ENCODE peak calls at places on chromosomes 3 and 15, in ten cellular contexts. One of them, this sample, is unnamed.

GRCh38 chr3:60497922-60498321 is 753.3 kb downstream of the FHIT start:
- DNase-seq in GM23248: no peak
- DNase-seq in foreskin fibroblast: no peak
- DNase-seq in NCI-H524: no peak
- DNase-seq in CD8-positive, alpha-beta memory T cell: no peak
- DNase-seq in GM20000: no peak
- DNase-seq in NCI-H774: peak; percentile 54
- DNase-seq in stimulated activated CD8-positive, alpha-beta memory T cell treated with anti-CD3 and anti-CD28 coated beads, Interleukin-12 subunit alpha, Interleukin-12 subunit beta, amount 100 ng/mL, for 4 hours: no peak
- DNase-seq in fibroblast of pulmonary artery: no peak
- DNase-seq in aorta: no peak
- DNase-seq in this sample: no peak

GRCh38 chr3:9970020-9970652 is 16.5 kb downstream of the EMC3 start:
- DNase-seq in foreskin fibroblast: peak; percentile 50
- DNase-seq in fibroblast of pulmonary artery: peak; percentile 61
- DNase-seq in GM23248: peak; percentile 87
- DNase-seq in aorta: no peak
- DNase-seq in CD8-positive, alpha-beta memory T cell: no peak
- DNase-seq in NCI-H524: no peak
- DNase-seq in GM20000: no peak
- DNase-seq in NCI-H774: no peak
- DNase-seq in stimulated activated CD8-positive, alpha-beta memory T cell treated with anti-CD3 and anti-CD28 coated beads, Interleukin-12 subunit alpha, Interleukin-12 subunit beta, amount 100 ng/mL, for 4 hours: no peak
- DNase-seq in this sample: no peak

GRCh38 chr3:128787256-128788253 is 61.6 kb downstream of the RAB7A start:
- DNase-seq in NCI-H774: no peak
- DNase-seq in NCI-H524: peak; percentile 12
- DNase-seq in aorta: no peak
- DNase-seq in GM20000: no peak
- DNase-seq in CD8-positive, alpha-beta memory T cell: no peak
- DNase-seq in fibroblast of pulmonary artery: peak; percentile 71
- DNase-seq in stimulated activated CD8-positive, alpha-beta memory T cell treated with anti-CD3 and anti-CD28 coated beads, Interleukin-12 subunit alpha, Interleukin-12 subunit beta, amount 100 ng/mL, for 4 hours: no peak
- DNase-seq in GM23248: peak; percentile 55
- DNase-seq in foreskin fibroblast: no peak
- DNase-seq in this sample: no peak

GRCh38 chr3:69081583-69082262 is 1.6 kb upstream of the UBA3 start:
- DNase-seq in GM20000: no peak
- DNase-seq in GM23248: no peak
- DNase-seq in stimulated activated CD8-positive, alpha-beta memory T cell treated with anti-CD3 and anti-CD28 coated beads, Interleukin-12 subunit alpha, Interleukin-12 subunit beta, amount 100 ng/mL, for 4 hours: no peak
- DNase-seq in NCI-H774: no peak
- DNase-seq in CD8-positive, alpha-beta memory T cell: no peak
- DNase-seq in NCI-H524: peak; percentile 74
- DNase-seq in aorta: no peak
- DNase-seq in foreskin fibroblast: no peak
- DNase-seq in fibroblast of pulmonary artery: no peak
- DNase-seq in this sample: no peak

GRCh38 chr3:149216195-149216869 is 5.3 kb downstream of the CP start:
- DNase-seq in NCI-H774: peak; percentile 29
- DNase-seq in GM23248: peak; percentile 7
- DNase-seq in fibroblast of pulmonary artery: peak; percentile 28
- DNase-seq in aorta: no peak
- DNase-seq in foreskin fibroblast: no peak
- DNase-seq in GM20000: no peak
- DNase-seq in NCI-H524: no peak
- DNase-seq in CD8-positive, alpha-beta memory T cell: no peak
- DNase-seq in stimulated activated CD8-positive, alpha-beta memory T cell treated with anti-CD3 and anti-CD28 coated beads, Interleukin-12 subunit alpha, Interleukin-12 subunit beta, amount 100 ng/mL, for 4 hours: no peak
- DNase-seq in this sample: no peak

GRCh38 chr15:74788716-74789151 is 6.9 kb downstream of the CSK start:
- DNase-seq in foreskin fibroblast: no peak
- DNase-seq in GM23248: no peak
- DNase-seq in fibroblast of pulmonary artery: no peak
- DNase-seq in CD8-positive, alpha-beta memory T cell: peak; percentile 53
- DNase-seq in aorta: no peak
- DNase-seq in NCI-H524: no peak
- DNase-seq in GM20000: peak; percentile 76
- DNase-seq in stimulated activated CD8-positive, alpha-beta memory T cell treated with anti-CD3 and anti-CD28 coated beads, Interleukin-12 subunit alpha, Interleukin-12 subunit beta, amount 100 ng/mL, for 4 hours: no peak
- DNase-seq in NCI-H774: no peak
- DNase-seq in this sample: peak; percentile 46

GRCh38 chr3:31157028-31157694 is 262.7 kb upstream of the GADL1 start:
- DNase-seq in CD8-positive, alpha-beta memory T cell: no peak
- DNase-seq in stimulated activated CD8-positive, alpha-beta memory T cell treated with anti-CD3 and anti-CD28 coated beads, Interleukin-12 subunit alpha, Interleukin-12 subunit beta, amount 100 ng/mL, for 4 hours: no peak
- DNase-seq in GM20000: no peak
- DNase-seq in foreskin fibroblast: no peak
- DNase-seq in aorta: no peak
- DNase-seq in GM23248: no peak
- DNase-seq in NCI-H524: no peak
- DNase-seq in NCI-H774: no peak
- DNase-seq in fibroblast of pulmonary artery: no peak
- DNase-seq in this sample: no peak

GRCh38 chr3:38782148-38782547 is 33.9 kb downstream of the SCN10A start:
- DNase-seq in NCI-H774: no peak
- DNase-seq in CD8-positive, alpha-beta memory T cell: no peak
- DNase-seq in NCI-H524: no peak
- DNase-seq in GM23248: no peak
- DNase-seq in stimulated activated CD8-positive, alpha-beta memory T cell treated with anti-CD3 and anti-CD28 coated beads, Interleukin-12 subunit alpha, Interleukin-12 subunit beta, amount 100 ng/mL, for 4 hours: no peak
- DNase-seq in aorta: no peak
- DNase-seq in foreskin fibroblast: peak; percentile 2
- DNase-seq in GM20000: no peak
- DNase-seq in fibroblast of pulmonary artery: no peak
- DNase-seq in this sample: no peak

GRCh38 chr15:41735033-41735432 is 39.3 kb upstream of the MAPKBP1 start:
- DNase-seq in foreskin fibroblast: no peak
- DNase-seq in stimulated activated CD8-positive, alpha-beta memory T cell treated with anti-CD3 and anti-CD28 coated beads, Interleukin-12 subunit alpha, Interleukin-12 subunit beta, amount 100 ng/mL, for 4 hours: no peak
- DNase-seq in NCI-H524: no peak
- DNase-seq in GM20000: no peak
- DNase-seq in aorta: no peak
- DNase-seq in GM23248: no peak
- DNase-seq in CD8-positive, alpha-beta memory T cell: no peak
- DNase-seq in NCI-H774: no peak
- DNase-seq in fibroblast of pulmonary artery: no peak
- DNase-seq in this sample: no peak

GRCh38 chr3:71955549-71956373 is 170.8 kb upstream of the PROK2 start:
- DNase-seq in fibroblast of pulmonary artery: peak; percentile 86
- DNase-seq in GM23248: peak; percentile 89
- DNase-seq in stimulated activated CD8-positive, alpha-beta memory T cell treated with anti-CD3 and anti-CD28 coated beads, Interleukin-12 subunit alpha, Interleukin-12 subunit beta, amount 100 ng/mL, for 4 hours: no peak
- DNase-seq in NCI-H524: peak; percentile 88
- DNase-seq in CD8-positive, alpha-beta memory T cell: no peak
- DNase-seq in aorta: peak; percentile 82
- DNase-seq in NCI-H774: peak; percentile 25
- DNase-seq in foreskin fibroblast: peak; percentile 83
- DNase-seq in GM20000: peak; percentile 32
- DNase-seq in this sample: no peak

GRCh38 chr3:54125317-54125716 is 3.0 kb downstream of the CACNA2D3 start:
- DNase-seq in GM20000: no peak
- DNase-seq in NCI-H774: no peak
- DNase-seq in fibroblast of pulmonary artery: no peak
- DNase-seq in GM23248: no peak
- DNase-seq in foreskin fibroblast: no peak
- DNase-seq in stimulated activated CD8-positive, alpha-beta memory T cell treated with anti-CD3 and anti-CD28 coated beads, Interleukin-12 subunit alpha, Interleukin-12 subunit beta, amount 100 ng/mL, for 4 hours: no peak
- DNase-seq in CD8-positive, alpha-beta memory T cell: no peak
- DNase-seq in NCI-H524: no peak
- DNase-seq in aorta: no peak
- DNase-seq in this sample: no peak

GRCh38 chr15:83914906-83915305 is 261.0 kb downstream of the ADAMTSL3 start:
- DNase-seq in NCI-H774: no peak
- DNase-seq in NCI-H524: no peak
- DNase-seq in aorta: no peak
- DNase-seq in GM23248: peak; percentile 22
- DNase-seq in fibroblast of pulmonary artery: no peak
- DNase-seq in stimulated activated CD8-positive, alpha-beta memory T cell treated with anti-CD3 and anti-CD28 coated beads, Interleukin-12 subunit alpha, Interleukin-12 subunit beta, amount 100 ng/mL, for 4 hours: no peak
- DNase-seq in GM20000: no peak
- DNase-seq in foreskin fibroblast: no peak
- DNase-seq in CD8-positive, alpha-beta memory T cell: no peak
- DNase-seq in this sample: no peak

GRCh38 chr3:58306662-58307286 is 454 bp downstream of the HTD2 start:
- DNase-seq in NCI-H774: no peak
- DNase-seq in CD8-positive, alpha-beta memory T cell: peak; percentile 6
- DNase-seq in GM23248: peak; percentile 74
- DNase-seq in stimulated activated CD8-positive, alpha-beta memory T cell treated with anti-CD3 and anti-CD28 coated beads, Interleukin-12 subunit alpha, Interleukin-12 subunit beta, amount 100 ng/mL, for 4 hours: no peak
- DNase-seq in foreskin fibroblast: no peak
- DNase-seq in aorta: peak; percentile 57
- DNase-seq in NCI-H524: peak; percentile 2
- DNase-seq in GM20000: no peak
- DNase-seq in fibroblast of pulmonary artery: peak; percentile 31
- DNase-seq in this sample: peak; percentile 30

GRCh38 chr3:191624299-191624698 is 163.3 kb downstream of the PYDC2 start:
- DNase-seq in NCI-H524: no peak
- DNase-seq in foreskin fibroblast: no peak
- DNase-seq in CD8-positive, alpha-beta memory T cell: no peak
- DNase-seq in GM23248: no peak
- DNase-seq in stimulated activated CD8-positive, alpha-beta memory T cell treated with anti-CD3 and anti-CD28 coated beads, Interleukin-12 subunit alpha, Interleukin-12 subunit beta, amount 100 ng/mL, for 4 hours: no peak
- DNase-seq in fibroblast of pulmonary artery: no peak
- DNase-seq in aorta: no peak
- DNase-seq in NCI-H774: no peak
- DNase-seq in GM20000: no peak
- DNase-seq in this sample: no peak

GRCh38 chr3:49673131-49673714 is 928 bp upstream of the APEH start:
- DNase-seq in NCI-H774: no peak
- DNase-seq in CD8-positive, alpha-beta memory T cell: no peak
- DNase-seq in GM20000: no peak
- DNase-seq in GM23248: no peak
- DNase-seq in stimulated activated CD8-positive, alpha-beta memory T cell treated with anti-CD3 and anti-CD28 coated beads, Interleukin-12 subunit alpha, Interleukin-12 subunit beta, amount 100 ng/mL, for 4 hours: no peak
- DNase-seq in fibroblast of pulmonary artery: no peak
- DNase-seq in foreskin fibroblast: no peak
- DNase-seq in aorta: no peak
- DNase-seq in NCI-H524: no peak
- DNase-seq in this sample: no peak

GRCh38 chr3:73540969-73541740 is 83.6 kb downstream of the PDZRN3 start:
- DNase-seq in CD8-positive, alpha-beta memory T cell: no peak
- DNase-seq in foreskin fibroblast: no peak
- DNase-seq in NCI-H524: no peak
- DNase-seq in NCI-H774: no peak
- DNase-seq in aorta: no peak
- DNase-seq in fibroblast of pulmonary artery: peak; percentile 18
- DNase-seq in GM23248: peak; percentile 83
- DNase-seq in stimulated activated CD8-positive, alpha-beta memory T cell treated with anti-CD3 and anti-CD28 coated beads, Interleukin-12 subunit alpha, Interleukin-12 subunit beta, amount 100 ng/mL, for 4 hours: no peak
- DNase-seq in GM20000: no peak
- DNase-seq in this sample: no peak

GRCh38 chr3:185161761-185162160 is 8.9 kb upstream of the C3orf70 start:
- DNase-seq in NCI-H524: no peak
- DNase-seq in foreskin fibroblast: no peak
- DNase-seq in fibroblast of pulmonary artery: no peak
- DNase-seq in GM23248: no peak
- DNase-seq in CD8-positive, alpha-beta memory T cell: no peak
- DNase-seq in GM20000: no peak
- DNase-seq in NCI-H774: no peak
- DNase-seq in stimulated activated CD8-positive, alpha-beta memory T cell treated with anti-CD3 and anti-CD28 coated beads, Interleukin-12 subunit alpha, Interleukin-12 subunit beta, amount 100 ng/mL, for 4 hours: no peak
- DNase-seq in aorta: no peak
- DNase-seq in this sample: no peak

GRCh38 chr3:171949559-171949958 is 89.8 kb upstream of the FNDC3B start:
- DNase-seq in aorta: no peak
- DNase-seq in foreskin fibroblast: no peak
- DNase-seq in GM20000: no peak
- DNase-seq in NCI-H774: no peak
- DNase-seq in fibroblast of pulmonary artery: no peak
- DNase-seq in stimulated activated CD8-positive, alpha-beta memory T cell treated with anti-CD3 and anti-CD28 coated beads, Interleukin-12 subunit alpha, Interleukin-12 subunit beta, amount 100 ng/mL, for 4 hours: no peak
- DNase-seq in NCI-H524: no peak
- DNase-seq in CD8-positive, alpha-beta memory T cell: no peak
- DNase-seq in GM23248: no peak
- DNase-seq in this sample: no peak

GRCh38 chr3:24315342-24315741 is 179.3 kb downstream of the THRB start:
- DNase-seq in GM20000: no peak
- DNase-seq in NCI-H774: no peak
- DNase-seq in CD8-positive, alpha-beta memory T cell: no peak
- DNase-seq in fibroblast of pulmonary artery: no peak
- DNase-seq in stimulated activated CD8-positive, alpha-beta memory T cell treated with anti-CD3 and anti-CD28 coated beads, Interleukin-12 subunit alpha, Interleukin-12 subunit beta, amount 100 ng/mL, for 4 hours: no peak
- DNase-seq in NCI-H524: no peak
- DNase-seq in aorta: no peak
- DNase-seq in foreskin fibroblast: no peak
- DNase-seq in GM23248: no peak
- DNase-seq in this sample: no peak

GRCh38 chr3:124441766-124442165 is 288.5 kb upstream of the UMPS start:
- DNase-seq in GM23248: no peak
- DNase-seq in CD8-positive, alpha-beta memory T cell: no peak
- DNase-seq in stimulated activated CD8-positive, alpha-beta memory T cell treated with anti-CD3 and anti-CD28 coated beads, Interleukin-12 subunit alpha, Interleukin-12 subunit beta, amount 100 ng/mL, for 4 hours: no peak
- DNase-seq in foreskin fibroblast: no peak
- DNase-seq in NCI-H524: no peak
- DNase-seq in fibroblast of pulmonary artery: no peak
- DNase-seq in GM20000: no peak
- DNase-seq in aorta: no peak
- DNase-seq in NCI-H774: no peak
- DNase-seq in this sample: no peak

GRCh38 chr3:988790-989189 is 104.0 kb upstream of the CNTN6 start:
- DNase-seq in CD8-positive, alpha-beta memory T cell: no peak
- DNase-seq in foreskin fibroblast: no peak
- DNase-seq in aorta: no peak
- DNase-seq in fibroblast of pulmonary artery: no peak
- DNase-seq in NCI-H524: no peak
- DNase-seq in NCI-H774: no peak
- DNase-seq in GM23248: no peak
- DNase-seq in GM20000: no peak
- DNase-seq in stimulated activated CD8-positive, alpha-beta memory T cell treated with anti-CD3 and anti-CD28 coated beads, Interleukin-12 subunit alpha, Interleukin-12 subunit beta, amount 100 ng/mL, for 4 hours: no peak
- DNase-seq in this sample: no peak

GRCh38 chr3:12904951-12905315 is 63.6 kb upstream of the RPL32 start:
- DNase-seq in foreskin fibroblast: no peak
- DNase-seq in NCI-H524: no peak
- DNase-seq in CD8-positive, alpha-beta memory T cell: no peak
- DNase-seq in aorta: no peak
- DNase-seq in GM20000: no peak
- DNase-seq in GM23248: no peak
- DNase-seq in fibroblast of pulmonary artery: no peak
- DNase-seq in stimulated activated CD8-positive, alpha-beta memory T cell treated with anti-CD3 and anti-CD28 coated beads, Interleukin-12 subunit alpha, Interleukin-12 subunit beta, amount 100 ng/mL, for 4 hours: no peak
- DNase-seq in NCI-H774: no peak
- DNase-seq in this sample: no peak

GRCh38 chr3:150069158-150069536 is 98.5 kb upstream of the PFN2 start:
- DNase-seq in foreskin fibroblast: no peak
- DNase-seq in NCI-H524: peak; percentile 86
- DNase-seq in aorta: no peak
- DNase-seq in fibroblast of pulmonary artery: no peak
- DNase-seq in GM20000: no peak
- DNase-seq in CD8-positive, alpha-beta memory T cell: no peak
- DNase-seq in GM23248: no peak
- DNase-seq in NCI-H774: no peak
- DNase-seq in stimulated activated CD8-positive, alpha-beta memory T cell treated with anti-CD3 and anti-CD28 coated beads, Interleukin-12 subunit alpha, Interleukin-12 subunit beta, amount 100 ng/mL, for 4 hours: no peak
- DNase-seq in this sample: no peak

This sample was measured in upper lobe of left lung.